ENCODE peak calls at places on chromosome 6, in four cellular contexts. A is HCT116, X is K562, P is mammary epithelial cell. D is an unnamed sample. For H3K27me3, the result is how much of the 10 kb centered on the place peaks cover.

GRCh38 chr6:151374024-151374423 is 17.3 kb downstream of the ZBTB2 start:
- DNase-seq in A (no peak), X (peak), P (no peak), D (peak)

GRCh38 chr6:157428418-157429202 is 47.6 kb downstream of the ZDHHC14 start:
- DNase-seq in A (peak), X (peak), P (peak), D (peak)

GRCh38 chr6:137415127-137415833 is 78.9 kb downstream of the OLIG3 start:
- DNase-seq in A (peak), X (peak), P (peak), D (peak)

GRCh38 chr6:20271818-20272217 is 59.5 kb upstream of the MBOAT1 start:
- DNase-seq in A (no peak), X (no peak), P (no peak), D (no peak)

GRCh38 chr6:26592649-26593048 is 4.1 kb upstream of the ABT1 start:
- DNase-seq in A (no peak), X (peak), P (no peak), D (no peak)

GRCh38 chr6:3808759-3809514 is 40.2 kb upstream of the FAM50B start:
- DNase-seq in A (peak), X (no peak), P (peak), D (peak)

GRCh38 chr6:29510202-29510601 is 22.4 kb upstream of the MAS1L start:
- DNase-seq in A (no peak), X (peak), P (no peak), D (no peak)

GRCh38 chr6:150074651-150075416 is 5.9 kb upstream of the ULBP3 start:
- DNase-seq in A (no peak), X (no peak), P (no peak), D (no peak)

GRCh38 chr6:22956029-22956715 is 386.8 kb downstream of the HDGFL1 start:
- DNase-seq in A (no peak), X (no peak), P (no peak), D (no peak)

GRCh38 chr6:7409740-7410139 is 20.1 kb downstream of the RIOK1 start:
- DNase-seq in A (no peak), X (no peak), P (no peak), D (no peak)

GRCh38 chr6:39859025-39859424 is 66.8 kb downstream of the DAAM2 start:
- DNase-seq in A (no peak), X (no peak), P (no peak), D (no peak)
- H3K27me3 ChIP-seq in A (under half), X (under half), P (under half), D (under half)

GRCh38 chr6:108116424-108116780 is 41.9 kb upstream of the OSTM1 start:
- DNase-seq in A (no peak), X (no peak), P (no peak), D (no peak)

GRCh38 chr6:108113557-108114519 is 39.3 kb upstream of the OSTM1 start:
- DNase-seq in A (peak), X (peak), P (peak), D (peak)

GRCh38 chr6:108114861-108115597 is 40.5 kb upstream of the OSTM1 start:
- DNase-seq in A (no peak), X (no peak), P (peak), D (peak)

GRCh38 chr6:108116781-108117426 is 42.4 kb upstream of the OSTM1 start:
- DNase-seq in A (no peak), X (no peak), P (no peak), D (no peak)

GRCh38 chr6:108115598-108116058 is 41.1 kb upstream of the OSTM1 start:
- DNase-seq in A (peak), X (peak), P (peak), D (peak)
- TF ChIP-seq CTCF in A (peak), X (peak), P (peak), D (peak)

GRCh38 chr6:10413850-10414765 is 766 bp downstream of the TFAP2A start:
- DNase-seq in A (no peak), X (peak), P (peak), D (peak)

GRCh38 chr6:10412948-10413849 is 1.7 kb downstream of the TFAP2A start:
- DNase-seq in A (no peak), X (no peak), P (peak), D (peak)

GRCh38 chr6:10416516-10416862 is 1.6 kb upstream of the TFAP2A start:
- DNase-seq in A (no peak), X (no peak), P (no peak), D (no peak)

GRCh38 chr6:10415593-10416480 is 963 bp upstream of the TFAP2A start:
- DNase-seq in A (no peak), X (no peak), P (peak), D (no peak)

GRCh38 chr6:10414766-10415592 is at the start of gene TFAP2A:
- DNase-seq in A (no peak), X (peak), P (peak), D (no peak)
- TF ChIP-seq EZH2 in A (no peak), X (no peak), P (no peak), D (no peak)

DNA sequence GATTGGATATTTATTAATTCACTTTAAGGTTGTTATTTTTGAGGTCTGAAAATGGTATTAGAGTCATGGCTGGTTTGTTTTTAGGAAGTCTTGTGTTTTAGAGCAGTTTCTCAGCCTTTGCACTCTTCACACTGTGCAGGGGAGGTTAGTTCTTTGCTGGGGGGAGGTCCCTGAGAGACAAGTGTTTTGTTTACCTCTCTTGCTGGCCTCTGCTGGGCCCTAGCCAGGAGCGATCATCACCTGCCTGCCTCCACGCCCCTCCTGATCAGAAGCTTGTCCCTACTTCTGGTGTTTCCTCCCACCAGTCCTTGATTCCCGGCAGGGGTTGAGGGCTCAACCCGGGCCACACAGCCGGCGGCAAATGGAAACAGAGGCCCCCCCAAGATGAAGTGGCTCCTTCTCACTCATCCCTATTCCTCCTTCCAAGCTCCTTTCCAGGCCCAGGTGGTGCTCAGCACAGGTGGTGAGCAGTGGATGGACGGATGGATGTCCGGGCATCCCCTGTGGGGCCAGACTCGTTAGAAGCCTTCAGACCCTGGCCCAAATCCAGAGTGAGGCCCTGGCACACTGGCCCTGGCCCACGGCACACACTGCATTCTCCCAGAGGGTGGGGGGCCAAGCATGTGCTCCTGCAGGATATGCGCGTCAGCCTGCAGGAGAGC is 51.3 kb downstream of the GRM4 start:
- DNase-seq in A (no peak), X (no peak), P (no peak), D (no peak)
- H3K27me3 ChIP-seq in A (under half), X (under half), P (under half), D (half or more)

DNA sequence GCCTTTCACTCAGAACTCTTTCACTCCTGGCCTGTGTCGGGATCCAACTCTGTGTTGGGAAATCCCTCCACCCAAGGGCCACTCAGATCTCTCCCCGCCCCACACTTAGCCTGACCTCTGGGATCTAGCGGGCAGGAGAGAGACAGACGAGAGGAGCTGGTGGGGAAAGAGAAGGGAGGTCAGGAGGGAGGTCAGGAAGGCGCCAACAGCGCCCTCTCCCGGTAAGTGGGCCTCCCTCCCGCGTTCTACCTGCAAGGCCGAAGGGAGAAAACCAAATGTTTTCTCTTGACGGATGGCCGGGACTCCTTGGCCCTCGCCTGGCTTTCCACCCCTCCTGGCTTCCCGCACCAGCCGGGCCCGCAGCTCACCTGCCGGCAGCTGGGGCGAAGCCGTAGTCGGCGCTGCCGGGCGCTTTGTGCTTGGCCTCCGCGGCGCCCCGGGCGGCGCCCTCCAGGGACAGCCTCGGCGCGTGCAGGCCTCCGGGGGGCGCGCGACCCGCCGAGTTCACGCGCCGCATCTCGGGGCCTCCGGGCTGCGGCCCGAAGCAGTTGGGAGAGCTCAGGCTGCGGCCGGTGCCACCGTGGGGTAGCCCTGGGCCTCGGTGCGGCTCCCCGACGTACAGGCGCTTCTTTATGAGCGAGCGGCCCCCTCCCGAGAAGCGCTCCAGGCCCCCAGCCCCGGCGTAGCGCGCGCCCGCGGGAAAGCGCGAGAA is 38.2 kb downstream of the C6orf132 start:
- DNase-seq in A (no peak), X (peak), P (no peak), D (no peak)
- TF ChIP-seq CTCF in A (no peak), X (peak), P (peak), D (no peak)

DNA sequence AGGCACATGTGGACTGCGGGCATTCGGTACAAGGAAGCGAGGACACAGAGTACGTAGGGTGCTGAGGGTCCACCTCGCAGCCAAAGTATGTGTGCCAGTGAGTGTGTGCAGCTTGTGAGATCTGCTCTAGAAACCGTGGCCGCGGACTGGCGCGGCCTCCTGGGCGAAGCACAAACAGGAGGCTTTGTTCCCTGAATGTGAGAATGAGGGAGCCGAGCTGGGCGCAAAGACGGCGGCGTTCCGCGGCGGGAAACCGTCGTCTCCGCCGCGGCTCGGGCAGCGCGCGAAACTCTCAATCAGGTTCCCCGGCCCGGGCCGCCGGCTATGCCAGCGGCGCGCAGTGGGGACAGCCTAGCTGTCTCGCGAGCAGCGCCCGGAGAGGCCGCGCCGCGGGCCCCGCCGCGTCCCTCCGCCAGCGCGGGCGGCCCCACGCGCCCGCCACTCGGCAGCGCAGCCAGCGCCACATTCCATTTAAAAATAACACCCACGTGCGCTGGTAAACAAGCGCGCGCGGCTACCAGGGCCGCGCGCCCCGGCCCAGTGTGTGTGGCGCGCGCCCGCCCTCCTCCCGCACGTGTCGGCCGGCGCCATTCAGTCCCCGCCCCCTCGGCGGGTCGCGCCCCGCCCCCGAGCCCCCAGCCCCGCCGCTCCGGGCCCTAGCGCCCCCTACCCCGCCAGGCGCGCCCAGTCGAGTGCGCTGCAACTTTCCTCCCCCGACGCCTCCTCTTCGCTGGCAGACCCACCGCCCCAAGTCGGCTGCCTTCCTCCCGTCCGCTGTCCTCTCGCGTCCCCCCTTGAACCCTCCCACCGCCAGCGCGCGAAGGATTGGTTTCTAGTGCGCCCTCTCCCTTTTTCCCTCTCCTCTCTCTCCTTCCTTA is 3.0 kb upstream of the FOXO3 start:
- DNase-seq in A (no peak), X (peak), P (peak), D (no peak)
- TF ChIP-seq EZH2 in A (no peak), X (no peak), P (no peak), D (no peak)

D was measured in PC-9.